ENCODE peak calls at places on chromosome 1, in six cellular contexts. One of them, this sample, is unnamed.

GRCh38 chr1:169044296-169044695 is 62.2 kb upstream of the ATP1B1 start:
- DNase-seq in cardiac muscle cell: no peak
- DNase-seq in brain microvascular endothelial cell: no peak
- DNase-seq in fibroblast of pulmonary artery: no peak
- DNase-seq in pancreas: no peak
- DNase-seq in cardiac fibroblast: no peak
- DNase-seq in this sample: no peak

GRCh38 chr1:1972976-1973715 is 30.4 kb downstream of the CFAP74 start:
- DNase-seq in cardiac fibroblast: no peak
- DNase-seq in brain microvascular endothelial cell: no peak
- DNase-seq in cardiac muscle cell: no peak
- DNase-seq in pancreas: no peak
- DNase-seq in fibroblast of pulmonary artery: no peak
- DNase-seq in this sample: no peak

GRCh38 chr1:154351363-154352068 is 26.2 kb downstream of the ATP8B2 start:
- DNase-seq in brain microvascular endothelial cell: no peak
- DNase-seq in fibroblast of pulmonary artery: no peak
- DNase-seq in pancreas: peak; percentile 55
- DNase-seq in cardiac fibroblast: no peak
- DNase-seq in cardiac muscle cell: no peak
- DNase-seq in this sample: no peak

GRCh38 chr1:223846668-223847007 is 891 bp upstream of the TP53BP2 start:
- DNase-seq in cardiac muscle cell: peak; percentile 48
- DNase-seq in pancreas: no peak
- DNase-seq in brain microvascular endothelial cell: no peak
- DNase-seq in fibroblast of pulmonary artery: peak; percentile 34
- DNase-seq in cardiac fibroblast: no peak
- DNase-seq in this sample: no peak

GRCh38 chr1:243946946-243947345 is 96.9 kb upstream of the AKT3 start:
- DNase-seq in fibroblast of pulmonary artery: peak; percentile 24
- DNase-seq in brain microvascular endothelial cell: no peak
- DNase-seq in cardiac fibroblast: peak; percentile 52
- DNase-seq in cardiac muscle cell: peak; percentile 33
- DNase-seq in pancreas: no peak
- DNase-seq in this sample: no peak

GRCh38 chr1:107140703-107141490 is at the start of gene NTNG1:
- DNase-seq in cardiac muscle cell: peak; percentile 8
- DNase-seq in brain microvascular endothelial cell: no peak
- DNase-seq in fibroblast of pulmonary artery: no peak
- DNase-seq in pancreas: no peak
- DNase-seq in cardiac fibroblast: no peak
- DNase-seq in this sample: no peak

GRCh38 chr1:194908643-194909042 is 1699.6 kb downstream of the KCNT2 start:
- DNase-seq in cardiac muscle cell: no peak
- DNase-seq in brain microvascular endothelial cell: no peak
- DNase-seq in fibroblast of pulmonary artery: no peak
- DNase-seq in cardiac fibroblast: no peak
- DNase-seq in pancreas: no peak
- DNase-seq in this sample: no peak

GRCh38 chr1:116847688-116848531 is 61.8 kb upstream of the PTGFRN start:
- DNase-seq in brain microvascular endothelial cell: peak; percentile 59
- DNase-seq in fibroblast of pulmonary artery: peak; percentile 65
- DNase-seq in cardiac muscle cell: peak; percentile 59
- DNase-seq in pancreas: no peak
- DNase-seq in cardiac fibroblast: peak; percentile 73
- DNase-seq in this sample: no peak

GRCh38 chr1:183191833-183192232 is 5.8 kb downstream of the LAMC2 start:
- DNase-seq in cardiac muscle cell: peak; percentile 69
- DNase-seq in fibroblast of pulmonary artery: peak; percentile 72
- DNase-seq in brain microvascular endothelial cell: peak; percentile 71
- DNase-seq in cardiac fibroblast: peak; percentile 97
- DNase-seq in pancreas: no peak
- DNase-seq in this sample: peak; percentile 41

GRCh38 chr1:109959974-109960744 is 24.4 kb upstream of the AHCYL1 start:
- DNase-seq in fibroblast of pulmonary artery: peak; percentile 74
- DNase-seq in pancreas: no peak
- DNase-seq in cardiac muscle cell: peak; percentile 82
- DNase-seq in brain microvascular endothelial cell: peak; percentile 71
- DNase-seq in cardiac fibroblast: peak; percentile 89
- DNase-seq in this sample: no peak

GRCh38 chr1:88730132-88730675 is 46.1 kb downstream of the PKN2 start:
- DNase-seq in fibroblast of pulmonary artery: no peak
- DNase-seq in cardiac fibroblast: no peak
- DNase-seq in pancreas: no peak
- DNase-seq in cardiac muscle cell: no peak
- DNase-seq in brain microvascular endothelial cell: no peak
- DNase-seq in this sample: no peak

GRCh38 chr1:13913396-13913795 is 213.4 kb downstream of the PRDM2 start:
- DNase-seq in brain microvascular endothelial cell: no peak
- DNase-seq in fibroblast of pulmonary artery: no peak
- DNase-seq in cardiac muscle cell: no peak
- DNase-seq in pancreas: no peak
- DNase-seq in cardiac fibroblast: no peak
- DNase-seq in this sample: no peak

GRCh38 chr1:236075848-236076247 is 11.0 kb upstream of the NID1 start:
- DNase-seq in brain microvascular endothelial cell: no peak
- DNase-seq in pancreas: no peak
- DNase-seq in fibroblast of pulmonary artery: no peak
- DNase-seq in cardiac fibroblast: no peak
- DNase-seq in cardiac muscle cell: no peak
- DNase-seq in this sample: no peak

GRCh38 chr1:58932820-58933598 is 149.2 kb upstream of the JUN start:
- DNase-seq in cardiac muscle cell: peak; percentile 79
- DNase-seq in brain microvascular endothelial cell: peak; percentile 67
- DNase-seq in cardiac fibroblast: peak; percentile 89
- DNase-seq in fibroblast of pulmonary artery: peak; percentile 82
- DNase-seq in pancreas: peak; percentile 69
- DNase-seq in this sample: no peak

GRCh38 chr1:44792736-44793502 is 4.9 kb upstream of the BEST4 start:
- DNase-seq in cardiac muscle cell: no peak
- DNase-seq in fibroblast of pulmonary artery: no peak
- DNase-seq in cardiac fibroblast: no peak
- DNase-seq in brain microvascular endothelial cell: no peak
- DNase-seq in pancreas: no peak
- DNase-seq in this sample: no peak

GRCh38 chr1:223700942-223701637 is 11.2 kb upstream of the CAPN2 start:
- DNase-seq in cardiac fibroblast: peak; percentile 99
- DNase-seq in cardiac muscle cell: peak; percentile 94
- DNase-seq in pancreas: no peak
- DNase-seq in fibroblast of pulmonary artery: peak; percentile 96
- DNase-seq in brain microvascular endothelial cell: peak; percentile 96
- DNase-seq in this sample: peak; percentile 92

GRCh38 chr1:5960336-5960735 is 31.9 kb downstream of the NPHP4 start:
- DNase-seq in fibroblast of pulmonary artery: no peak
- DNase-seq in pancreas: no peak
- DNase-seq in cardiac muscle cell: no peak
- DNase-seq in cardiac fibroblast: no peak
- DNase-seq in brain microvascular endothelial cell: no peak
- DNase-seq in this sample: no peak

GRCh38 chr1:2821970-2822620 is 20.6 kb upstream of the TTC34 start:
- DNase-seq in cardiac fibroblast: no peak
- DNase-seq in fibroblast of pulmonary artery: no peak
- DNase-seq in cardiac muscle cell: no peak
- DNase-seq in pancreas: peak; percentile 66
- DNase-seq in brain microvascular endothelial cell: no peak
- DNase-seq in this sample: no peak

GRCh38 chr1:17826165-17826488 is 71.0 kb downstream of the ACTL8 start:
- DNase-seq in brain microvascular endothelial cell: peak; percentile 5
- DNase-seq in fibroblast of pulmonary artery: peak; percentile 42
- DNase-seq in pancreas: peak; percentile 64
- DNase-seq in cardiac muscle cell: peak; percentile 48
- DNase-seq in cardiac fibroblast: peak; percentile 51
- DNase-seq in this sample: no peak

GRCh38 chr1:25858906-25859789 is at the start of gene AUNIP:
- DNase-seq in pancreas: peak; percentile 92
- DNase-seq in brain microvascular endothelial cell: peak; percentile 80
- DNase-seq in cardiac fibroblast: peak; percentile 85
- DNase-seq in fibroblast of pulmonary artery: peak; percentile 89
- DNase-seq in cardiac muscle cell: peak; percentile 94
- DNase-seq in this sample: peak; percentile 48
- TF ChIP-seq CTCF in pancreas: no peak
- TF ChIP-seq CTCF in brain microvascular endothelial cell: no peak
- TF ChIP-seq CTCF in cardiac fibroblast: no peak
- TF ChIP-seq CTCF in fibroblast of pulmonary artery: no peak
- TF ChIP-seq CTCF in cardiac muscle cell: no peak
- TF ChIP-seq CTCF in this sample: no peak

DNA sequence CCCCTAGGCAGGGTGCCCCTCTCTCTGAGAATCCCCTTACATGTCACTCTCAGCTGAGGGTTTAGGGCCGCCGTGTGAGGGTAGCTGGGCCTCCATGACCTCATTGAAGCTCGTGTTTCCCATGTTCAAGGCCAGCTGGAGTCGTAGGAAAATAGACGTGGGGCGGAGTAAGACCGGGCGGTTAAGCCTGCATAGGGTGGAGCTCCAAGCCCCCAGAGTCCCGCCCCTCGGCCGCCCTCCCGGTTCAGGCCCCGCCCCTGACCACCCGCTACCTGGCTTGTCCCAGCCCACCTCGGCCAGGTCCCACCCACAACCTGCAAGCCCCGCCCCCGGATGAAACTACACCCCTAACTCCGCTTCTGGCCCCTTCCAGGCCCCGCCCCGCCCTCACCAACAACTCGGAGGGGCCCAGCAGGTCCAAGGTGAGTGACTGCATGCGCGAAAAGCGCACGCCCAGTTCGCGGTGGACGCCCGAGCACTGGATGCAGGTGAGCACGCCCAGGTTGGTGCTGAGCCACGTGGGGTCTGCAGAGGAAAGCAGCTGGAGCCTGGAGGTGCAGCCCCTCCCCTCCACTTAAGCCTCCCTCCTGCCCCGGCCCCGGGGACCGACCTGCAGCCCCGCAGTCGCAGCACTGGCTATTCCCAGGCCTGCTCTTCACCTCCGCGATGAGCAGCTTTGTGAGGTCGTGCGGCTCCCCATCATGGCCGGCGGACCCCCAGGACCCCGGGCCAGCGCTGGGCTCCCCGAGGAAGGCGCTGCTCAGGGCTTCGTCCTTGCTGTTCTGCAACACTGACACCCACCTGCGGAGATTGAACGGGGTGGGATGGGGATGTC is 12.2 kb upstream of the TCEA3 start:
- DNase-seq in cardiac fibroblast: no peak
- DNase-seq in brain microvascular endothelial cell: no peak
- DNase-seq in pancreas: no peak
- DNase-seq in cardiac muscle cell: no peak
- DNase-seq in fibroblast of pulmonary artery: no peak
- DNase-seq in this sample: no peak
- H3K4me3 ChIP-seq in cardiac fibroblast: no peak overlapping the region
- H3K4me3 ChIP-seq in brain microvascular endothelial cell: no peak overlapping the region
- H3K4me3 ChIP-seq in pancreas: no peak overlapping the region
- H3K4me3 ChIP-seq in cardiac muscle cell: no peak overlapping the region
- H3K4me3 ChIP-seq in fibroblast of pulmonary artery: no peak overlapping the region
- H3K4me3 ChIP-seq in this sample: no peak overlapping the region

GRCh38 chr1:87151500-87152421 is 176.9 kb upstream of the LMO4 start:
- DNase-seq in brain microvascular endothelial cell: peak; percentile 69
- DNase-seq in cardiac muscle cell: peak; percentile 77
- DNase-seq in pancreas: peak; percentile 53
- DNase-seq in fibroblast of pulmonary artery: peak; percentile 64
- DNase-seq in cardiac fibroblast: peak; percentile 73
- DNase-seq in this sample: no peak
- TF ChIP-seq CTCF in brain microvascular endothelial cell: peak; percentile 79
- TF ChIP-seq CTCF in cardiac muscle cell: peak; percentile 42
- TF ChIP-seq CTCF in pancreas: no peak
- TF ChIP-seq CTCF in fibroblast of pulmonary artery: peak; percentile 45
- TF ChIP-seq CTCF in cardiac fibroblast: peak; percentile 60
- TF ChIP-seq CTCF in this sample: peak; percentile 52

GRCh38 chr1:159781992-159782391 is 1.2 kb downstream of the DUSP23 start:
- DNase-seq in pancreas: peak; percentile 19
- DNase-seq in cardiac muscle cell: no peak
- DNase-seq in cardiac fibroblast: no peak
- DNase-seq in fibroblast of pulmonary artery: no peak
- DNase-seq in brain microvascular endothelial cell: no peak
- DNase-seq in this sample: no peak
- H3K4me3 ChIP-seq in pancreas: no peak overlapping the region
- H3K4me3 ChIP-seq in cardiac muscle cell: no peak overlapping the region
- H3K4me3 ChIP-seq in cardiac fibroblast: peak overlapping the region; percentile 73
- H3K4me3 ChIP-seq in fibroblast of pulmonary artery: peak overlapping the region; percentile 71
- H3K4me3 ChIP-seq in brain microvascular endothelial cell: peak overlapping the region; percentile 5
- H3K4me3 ChIP-seq in this sample: peak overlapping the region; percentile 69

GRCh38 chr1:205668951-205669340 is 11.4 kb downstream of the SLC45A3 start:
- DNase-seq in cardiac muscle cell: no peak
- DNase-seq in cardiac fibroblast: no peak
- DNase-seq in pancreas: no peak
- DNase-seq in brain microvascular endothelial cell: no peak
- DNase-seq in fibroblast of pulmonary artery: no peak
- DNase-seq in this sample: no peak
- TF ChIP-seq CTCF in cardiac muscle cell: no peak
- TF ChIP-seq CTCF in cardiac fibroblast: no peak
- TF ChIP-seq CTCF in pancreas: no peak
- TF ChIP-seq CTCF in brain microvascular endothelial cell: peak; percentile 22
- TF ChIP-seq CTCF in fibroblast of pulmonary artery: no peak
- TF ChIP-seq CTCF in this sample: peak; percentile 3

GRCh38 chr1:60974524-60974923 is 107.8 kb upstream of the NFIA start:
- DNase-seq in fibroblast of pulmonary artery: no peak
- DNase-seq in cardiac fibroblast: no peak
- DNase-seq in pancreas: no peak
- DNase-seq in cardiac muscle cell: no peak
- DNase-seq in brain microvascular endothelial cell: no peak
- DNase-seq in this sample: no peak
- H3K4me3 ChIP-seq in fibroblast of pulmonary artery: no peak overlapping the region
- H3K4me3 ChIP-seq in cardiac fibroblast: no peak overlapping the region
- H3K4me3 ChIP-seq in pancreas: no peak overlapping the region
- H3K4me3 ChIP-seq in cardiac muscle cell: no peak overlapping the region
- H3K4me3 ChIP-seq in brain microvascular endothelial cell: no peak overlapping the region
- H3K4me3 ChIP-seq in this sample: no peak overlapping the region

DNA sequence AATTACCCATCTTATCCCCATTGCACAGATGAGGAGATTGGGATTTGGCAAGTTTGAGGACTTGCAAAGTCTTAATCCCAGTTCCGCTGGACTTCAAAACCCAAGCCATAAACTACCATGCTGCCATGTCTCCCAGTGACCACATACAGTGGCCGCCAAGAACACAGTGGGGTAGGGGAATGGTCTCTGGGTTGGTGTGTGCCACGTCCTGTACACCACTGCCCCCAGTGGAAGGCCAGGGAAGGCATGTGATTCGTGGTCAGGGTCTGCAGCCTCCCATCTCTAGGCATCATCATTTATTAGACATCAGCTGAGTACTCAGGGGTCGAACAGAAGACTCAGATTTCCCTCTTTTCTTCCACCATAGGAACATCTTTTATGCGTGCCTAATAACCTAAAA is 76.0 kb downstream of the MAN1C1 start:
- DNase-seq in brain microvascular endothelial cell: no peak
- DNase-seq in pancreas: no peak
- DNase-seq in cardiac fibroblast: no peak
- DNase-seq in cardiac muscle cell: no peak
- DNase-seq in fibroblast of pulmonary artery: no peak
- DNase-seq in this sample: no peak
- TF ChIP-seq CTCF in brain microvascular endothelial cell: peak; percentile 75
- TF ChIP-seq CTCF in pancreas: peak; percentile 23
- TF ChIP-seq CTCF in cardiac fibroblast: peak; percentile 39
- TF ChIP-seq CTCF in cardiac muscle cell: peak; percentile 48
- TF ChIP-seq CTCF in fibroblast of pulmonary artery: peak; percentile 52
- TF ChIP-seq CTCF in this sample: peak; percentile 50

DNA sequence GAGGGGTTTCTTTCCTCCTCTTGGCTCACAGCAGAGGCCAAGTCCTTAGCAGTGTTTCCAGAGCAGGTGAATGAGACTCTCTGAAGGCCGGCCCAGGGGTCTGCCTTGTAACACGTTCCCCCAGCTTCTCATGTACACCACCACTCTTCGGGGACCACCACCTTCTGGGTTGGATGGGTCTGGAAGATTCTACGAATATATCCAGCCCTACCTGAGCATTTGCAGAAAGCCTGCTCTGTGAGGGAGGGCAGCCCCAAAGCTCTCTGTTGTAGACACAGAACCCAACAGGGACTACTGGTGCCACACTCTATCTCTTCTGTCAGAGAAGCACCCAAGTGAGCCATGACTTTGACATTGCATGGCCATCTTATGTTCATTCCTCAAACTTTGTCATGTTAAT is 61.8 kb downstream of the CD247 start:
- DNase-seq in fibroblast of pulmonary artery: no peak
- DNase-seq in cardiac muscle cell: no peak
- DNase-seq in pancreas: no peak
- DNase-seq in brain microvascular endothelial cell: no peak
- DNase-seq in cardiac fibroblast: no peak
- DNase-seq in this sample: no peak
- H3K4me3 ChIP-seq in fibroblast of pulmonary artery: no peak overlapping the region
- H3K4me3 ChIP-seq in cardiac muscle cell: no peak overlapping the region
- H3K4me3 ChIP-seq in pancreas: no peak overlapping the region
- H3K4me3 ChIP-seq in brain microvascular endothelial cell: no peak overlapping the region
- H3K4me3 ChIP-seq in cardiac fibroblast: no peak overlapping the region
- H3K4me3 ChIP-seq in this sample: no peak overlapping the region

This sample was measured in astrocyte of the cerebellum.